ENCODE peak calls at places on chromosomes 5 and 9, in eight cellular contexts. J is NB4, F is WERI-Rb-1, C is tibial artery, R is mesothelial cell of epicardium, U is HFFc6, M is cardiac muscle cell, N is AG09319. X is an unnamed sample.

GRCh38 chr5:164422400-164422799 is 917.0 kb downstream of the MAT2B start:
- DNase-seq in J (peak; percentile 6), F (peak; percentile 40), C (no peak), R (no peak), U (no peak), M (peak; percentile 80), N (no peak), X (no peak)

GRCh38 chr9:4443439-4443838 is 46.8 kb upstream of the SLC1A1 start:
- DNase-seq in J (no peak), F (no peak), C (no peak), R (no peak), U (no peak), M (no peak), N (no peak), X (no peak)

GRCh38 chr5:124670672-124671592 is 75.5 kb downstream of the ZNF608 start:
- DNase-seq in J (no peak), F (no peak), C (no peak), R (no peak), U (no peak), M (no peak), N (no peak), X (no peak)

GRCh38 chr5:175555168-175555745 is 76.9 kb downstream of the SFXN1 start:
- DNase-seq in J (no peak), F (no peak), C (no peak), R (no peak), U (no peak), M (no peak), N (no peak), X (no peak)

GRCh38 chr9:127136081-127136879 is 13.8 kb upstream of the ANGPTL2 start:
- DNase-seq in J (no peak), F (no peak), C (peak; percentile 61), R (no peak), U (no peak), M (no peak), N (no peak), X (no peak)

GRCh38 chr9:80090317-80090716 is 518.6 kb downstream of the TLE4 start:
- DNase-seq in J (no peak), F (no peak), C (no peak), R (no peak), U (no peak), M (no peak), N (no peak), X (no peak)

GRCh38 chr9:127955294-127956015 is 17.8 kb upstream of the DPM2 start:
- DNase-seq in J (peak; percentile 38), F (peak; percentile 83), C (no peak), R (no peak), U (no peak), M (no peak), N (no peak), X (no peak)

GRCh38 chr5:160333726-160334125 is 21.4 kb upstream of the CCNJL start:
- DNase-seq in J (peak; percentile 75), F (no peak), C (no peak), R (no peak), U (peak; percentile 22), M (peak; percentile 76), N (no peak), X (no peak)

GRCh38 chr5:79802404-79802803 is 112.8 kb downstream of the CMYA5 start:
- DNase-seq in J (peak; percentile 15), F (no peak), C (no peak), R (no peak), U (no peak), M (no peak), N (no peak), X (no peak)

GRCh38 chr5:158639876-158640570 is 459.7 kb downstream of the EBF1 start:
- DNase-seq in J (peak; percentile 20), F (no peak), C (no peak), R (no peak), U (no peak), M (peak; percentile 30), N (no peak), X (no peak)

GRCh38 chr9:74838351-74838750 is 49.4 kb downstream of the TRPM6 start:
- DNase-seq in J (no peak), F (no peak), C (no peak), R (no peak), U (no peak), M (no peak), N (no peak), X (no peak)

GRCh38 chr9:76905661-76905983 is 292 bp downstream of the PRUNE2 start:
- DNase-seq in J (no peak), F (no peak), C (no peak), R (no peak), U (no peak), M (no peak), N (no peak), X (no peak)

GRCh38 chr5:39256472-39256871 is 37.1 kb upstream of the FYB1 start:
- DNase-seq in J (peak; percentile 64), F (no peak), C (no peak), R (no peak), U (peak; percentile 75), M (peak; percentile 70), N (peak; percentile 19), X (no peak)

GRCh38 chr5:32443541-32444190 is 874 bp downstream of the ZFR start:
- DNase-seq in J (peak; percentile 73), F (peak; percentile 55), C (peak; percentile 76), R (no peak), U (peak; percentile 19), M (peak; percentile 56), N (no peak), X (no peak)

GRCh38 chr5:16271851-16272250 is 92.3 kb upstream of the MARCHF11 start:
- DNase-seq in J (peak; percentile 20), F (no peak), C (no peak), R (no peak), U (no peak), M (no peak), N (no peak), X (no peak)

GRCh38 chr5:151509231-151509630 is 61.8 kb downstream of the SLC36A1 start:
- DNase-seq in J (peak; percentile 78), F (peak; percentile 18), C (no peak), R (no peak), U (no peak), M (no peak), N (no peak), X (no peak)

GRCh38 chr5:123785160-123786001 is 273.4 kb downstream of the CSNK1G3 start:
- DNase-seq in J (no peak), F (no peak), C (no peak), R (no peak), U (peak; percentile 29), M (peak; percentile 50), N (peak; percentile 56), X (no peak)

DNA sequence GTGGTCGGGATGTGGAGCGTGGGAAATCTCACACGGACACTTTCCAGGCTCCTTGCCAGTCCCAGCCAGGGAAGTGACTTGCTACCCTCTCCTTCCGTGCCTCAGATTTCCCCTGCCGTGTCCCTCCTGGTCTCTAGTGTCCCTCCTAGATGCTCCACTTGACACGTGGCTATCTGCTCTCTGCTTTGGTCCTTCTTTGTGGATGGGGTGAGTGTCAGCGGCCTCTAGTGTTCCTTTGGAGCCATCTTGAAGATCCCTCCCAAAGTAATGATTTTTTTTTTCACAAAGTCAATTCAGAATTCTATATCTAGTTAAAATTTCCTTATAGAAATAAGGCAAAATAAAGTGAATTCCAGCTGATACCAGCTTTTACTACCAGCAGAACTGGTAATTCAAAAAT is 117.7 kb downstream of the MRPL36 start:
- DNase-seq in J (no peak), F (peak; percentile 16), C (no peak), R (no peak), U (no peak), M (no peak), N (no peak), X (no peak)
- TF ChIP-seq CTCF in J (no peak), F (peak; percentile 24), C (no peak), R (no peak), U (peak; percentile 29), M (no peak), N (no peak), X (no peak)

GRCh38 chr9:90455316-90455715 is 187.3 kb downstream of the DIRAS2 start:
- DNase-seq in J (no peak), F (no peak), C (no peak), R (no peak), U (no peak), M (no peak), N (no peak), X (no peak)

GRCh38 chr9:90459321-90459720 is 183.3 kb downstream of the DIRAS2 start:
- DNase-seq in J (no peak), F (no peak), C (no peak), R (no peak), U (no peak), M (no peak), N (no peak), X (no peak)

GRCh38 chr9:90460220-90460619 is 182.4 kb downstream of the DIRAS2 start:
- DNase-seq in J (no peak), F (no peak), C (no peak), R (no peak), U (no peak), M (no peak), N (no peak), X (no peak)

GRCh38 chr9:90457386-90458080 is 185.1 kb downstream of the DIRAS2 start:
- DNase-seq in J (no peak), F (no peak), C (no peak), R (no peak), U (no peak), M (no peak), N (no peak), X (no peak)

GRCh38 chr9:90458485-90458884 is 184.1 kb downstream of the DIRAS2 start:
- DNase-seq in J (no peak), F (peak; percentile 60), C (no peak), R (no peak), U (no peak), M (no peak), N (no peak), X (no peak)
- TF ChIP-seq CTCF in J (no peak), F (peak; percentile 75), C (no peak), R (no peak), U (no peak), M (no peak), N (no peak), X (no peak)

GRCh38 chr9:36815023-36815422 is 219.0 kb downstream of the PAX5 start:
- DNase-seq in J (no peak), F (no peak), C (no peak), R (no peak), U (no peak), M (no peak), N (no peak), X (no peak)

GRCh38 chr9:36815566-36816348 is 218.3 kb downstream of the PAX5 start:
- DNase-seq in J (no peak), F (no peak), C (no peak), R (no peak), U (no peak), M (peak; percentile 5), N (no peak), X (no peak)

GRCh38 chr9:36818242-36818938 is 215.7 kb downstream of the PAX5 start:
- DNase-seq in J (no peak), F (peak; percentile 66), C (no peak), R (no peak), U (no peak), M (peak; percentile 6), N (no peak), X (no peak)

GRCh38 chr9:36818965-36819870 is 214.8 kb downstream of the PAX5 start:
- DNase-seq in J (no peak), F (peak; percentile 89), C (no peak), R (peak; percentile 46), U (no peak), M (peak; percentile 18), N (no peak), X (no peak)

GRCh38 chr9:36817160-36817834 is 216.8 kb downstream of the PAX5 start:
- DNase-seq in J (no peak), F (no peak), C (no peak), R (no peak), U (no peak), M (no peak), N (no peak), X (no peak)
- TF ChIP-seq CTCF in J (no peak), F (no peak), C (no peak), R (no peak), U (no peak), M (no peak), N (no peak), X (no peak)

GRCh38 chr5:141757402-141757801 is 75.4 kb upstream of the ARAP3 start:
- DNase-seq in J (no peak), F (peak; percentile 74), C (no peak), R (no peak), U (peak; percentile 38), M (peak; percentile 60), N (no peak), X (no peak)
- TF ChIP-seq CTCF in J (peak; percentile 24), F (peak; percentile 84), C (no peak), R (no peak), U (peak; percentile 68), M (peak; percentile 68), N (peak; percentile 48), X (no peak)